ENCODE peak calls at places on chromosomes 5 and 9, in eight cellular contexts. S is PC-3; F is stomach; N is mucosa of descending colon; J is thoracic aorta; V is neuronal stem cell; U is CD4-positive, CD25-positive, alpha-beta regulatory T cell; D is dorsolateral prefrontal cortex. L is an unnamed sample.

GRCh38 chr9:114087721-114088120 is 9.6 kb upstream of the AMBP start:
- DNase-seq in S (no peak), F (no peak), N (no peak), J (no peak), V (no peak), U (no peak), D (no peak), L (no peak)

GRCh38 chr5:139381837-139382361 is 1.2 kb downstream of the SLC23A1 start:
- DNase-seq in S (no peak), F (no peak), N (no peak), J (no peak), V (no peak), U (no peak), D (no peak), L (no peak)

GRCh38 chr5:139141841-139142240 is 56.3 kb downstream of the SIL1 start:
- DNase-seq in S (peak), F (peak), N (peak), J (no peak), V (no peak), U (no peak), D (no peak), L (peak)

GRCh38 chr5:58542709-58543108 is 40.2 kb upstream of the RAB3C start:
- DNase-seq in S (no peak), F (no peak), N (no peak), J (no peak), V (peak), U (no peak), D (no peak), L (no peak)

GRCh38 chr9:71001780-71002386 is 119.5 kb downstream of the TRPM3 start:
- DNase-seq in S (peak), F (peak), N (peak), J (no peak), V (peak), U (peak), D (no peak), L (peak)

GRCh38 chr5:7372399-7372798 is 23.5 kb upstream of the ADCY2 start:
- DNase-seq in S (no peak), F (no peak), N (no peak), J (no peak), V (no peak), U (no peak), D (no peak), L (no peak)

GRCh38 chr9:99085949-99086948 is 18.7 kb upstream of the TGFBR1 start:
- DNase-seq in S (no peak), F (no peak), N (no peak), J (no peak), V (no peak), U (peak), D (no peak), L (no peak)

GRCh38 chr5:10251409-10251808 is 1.3 kb downstream of the CCT5 start:
- DNase-seq in S (peak), F (no peak), N (no peak), J (no peak), V (no peak), U (no peak), D (no peak), L (no peak)

GRCh38 chr5:62315376-62316049 is 9.5 kb downstream of the KIF2A start:
- DNase-seq in S (no peak), F (no peak), N (no peak), J (no peak), V (no peak), U (no peak), D (no peak), L (no peak)

GRCh38 chr5:83740741-83741140 is 20.1 kb upstream of the HAPLN1 start:
- DNase-seq in S (no peak), F (no peak), N (no peak), J (no peak), V (no peak), U (no peak), D (no peak), L (no peak)

GRCh38 chr5:107813559-107813958 is 142.8 kb upstream of the EFNA5 start:
- DNase-seq in S (no peak), F (no peak), N (no peak), J (no peak), V (no peak), U (no peak), D (no peak), L (no peak)

GRCh38 chr9:131204285-131204684 is 72.0 kb downstream of the FAM78A start:
- DNase-seq in S (no peak), F (no peak), N (no peak), J (no peak), V (no peak), U (no peak), D (no peak), L (no peak)

GRCh38 chr9:135156525-135157510 is 69.3 kb downstream of the OLFM1 start:
- DNase-seq in S (peak), F (peak), N (peak), J (no peak), V (peak), U (no peak), D (no peak), L (no peak)

GRCh38 chr5:97980291-97980690 is 793.2 kb upstream of the RGMB start:
- DNase-seq in S (no peak), F (no peak), N (no peak), J (no peak), V (no peak), U (no peak), D (no peak), L (no peak)

GRCh38 chr9:75488714-75489100 is 400.4 kb downstream of the OSTF1 start:
- DNase-seq in S (no peak), F (no peak), N (no peak), J (no peak), V (no peak), U (no peak), D (no peak), L (no peak)

GRCh38 chr9:20358201-20358600 is 264.1 kb downstream of the MLLT3 start:
- DNase-seq in S (peak), F (no peak), N (no peak), J (no peak), V (no peak), U (peak), D (no peak), L (no peak)

GRCh38 chr9:99818439-99818992 is 3.2 kb upstream of the NR4A3 start:
- DNase-seq in S (no peak), F (no peak), N (no peak), J (no peak), V (peak), U (no peak), D (no peak), L (no peak)

GRCh38 chr9:135572233-135572632 is 10.7 kb downstream of the PAEP start:
- DNase-seq in S (no peak), F (no peak), N (no peak), J (no peak), V (no peak), U (no peak), D (no peak), L (no peak)

GRCh38 chr9:79742145-79742820 is 170.5 kb downstream of the TLE4 start:
- DNase-seq in S (no peak), F (no peak), N (no peak), J (no peak), V (no peak), U (no peak), D (no peak), L (no peak)

GRCh38 chr5:112348915-112349314 is 70.2 kb downstream of the EPB41L4A start:
- DNase-seq in S (no peak), F (no peak), N (no peak), J (no peak), V (no peak), U (no peak), D (no peak), L (no peak)

GRCh38 chr5:123819401-123819800 is 307.4 kb downstream of the CSNK1G3 start:
- DNase-seq in S (peak), F (no peak), N (no peak), J (no peak), V (no peak), U (no peak), D (no peak), L (no peak)

GRCh38 chr5:96809898-96810297 is 2.2 kb upstream of the ERAP1 start:
- DNase-seq in S (no peak), F (no peak), N (no peak), J (no peak), V (no peak), U (no peak), D (no peak), L (no peak)

GRCh38 chr5:96812851-96813250 is 5.1 kb upstream of the ERAP1 start:
- DNase-seq in S (no peak), F (no peak), N (no peak), J (no peak), V (no peak), U (no peak), D (no peak), L (no peak)

GRCh38 chr5:96807099-96807654 is 568 bp downstream of the ERAP1 start:
- DNase-seq in S (peak), F (peak), N (peak), J (peak), V (peak), U (peak), D (peak), L (peak)

GRCh38 chr5:96808541-96808828 is 740 bp upstream of the ERAP1 start:
- DNase-seq in S (no peak), F (no peak), N (no peak), J (no peak), V (no peak), U (no peak), D (no peak), L (no peak)

DNA sequence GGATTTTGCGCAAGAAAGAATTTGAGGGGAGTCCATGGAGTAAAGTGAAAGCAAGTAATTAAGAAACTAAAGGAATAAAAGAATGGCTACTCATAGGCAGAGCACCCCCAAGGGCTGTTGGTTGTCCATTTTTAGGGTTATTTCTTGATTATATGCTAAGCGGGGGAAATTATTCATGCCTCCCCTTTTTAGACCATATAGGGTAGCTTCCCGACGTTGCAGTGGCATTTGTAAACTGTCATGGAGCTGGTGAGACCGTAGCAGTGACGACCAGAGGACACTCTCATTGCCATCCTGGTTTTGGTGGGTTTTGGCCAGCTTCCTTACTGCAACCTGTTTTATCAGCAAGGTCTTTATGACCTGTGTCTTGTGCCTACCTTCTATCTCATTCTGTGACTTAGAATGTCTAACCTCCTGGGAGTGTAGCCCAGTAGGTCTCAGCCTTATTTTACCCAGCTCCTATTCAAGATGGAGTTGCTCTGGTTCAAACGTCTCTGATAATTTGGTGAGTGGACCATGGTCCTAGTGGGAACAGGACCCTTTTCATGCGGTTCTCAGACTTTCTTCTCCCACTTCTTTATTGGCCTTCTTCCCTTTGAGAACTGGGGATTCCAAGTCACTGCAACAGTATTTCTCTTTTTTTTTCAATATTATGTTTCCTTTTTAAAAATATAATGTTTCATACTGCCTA is 1.3 kb upstream of the ERAP1 start:
- DNase-seq in S (no peak), F (no peak), N (no peak), J (no peak), V (no peak), U (no peak), D (no peak), L (no peak)
- H3K4me3 ChIP-seq in S (peak), F (peak), N (no peak), J (peak), V (no peak), U (peak), D (peak), L (no peak)

DNA sequence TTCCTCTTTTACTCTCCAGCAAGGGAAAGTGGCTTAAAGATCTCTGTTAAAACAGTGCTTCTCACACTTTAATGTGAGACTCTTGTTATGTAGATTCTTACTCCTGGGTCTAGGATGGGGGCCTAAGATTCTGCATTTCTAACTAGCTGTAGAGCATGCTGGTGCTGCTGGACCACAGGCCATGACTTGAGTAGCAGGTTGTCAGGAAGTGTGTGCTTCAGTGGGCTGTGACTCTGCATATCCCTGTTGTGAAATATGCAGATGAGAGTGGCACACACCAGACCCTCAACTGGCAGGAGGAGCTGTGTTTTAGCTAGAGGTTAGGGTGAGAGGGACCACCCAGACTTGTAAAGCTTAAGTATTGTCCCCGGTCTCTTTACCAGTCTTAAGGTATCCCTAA is 191.1 kb upstream of the DMRT1 start:
- DNase-seq in S (no peak), F (no peak), N (no peak), J (no peak), V (no peak), U (peak), D (no peak), L (no peak)
- H3K4me3 ChIP-seq in S (no peak), F (no peak), N (no peak), J (peak), V (no peak), U (peak), D (peak), L (no peak)

GRCh38 chr9:125538092-125538473 is 168.9 kb downstream of the MAPKAP1 start:
- DNase-seq in S (peak), F (peak), N (peak), J (no peak), V (no peak), U (no peak), D (no peak), L (peak)

GRCh38 chr9:125537442-125538091 is 169.4 kb downstream of the MAPKAP1 start:
- DNase-seq in S (no peak), F (no peak), N (no peak), J (no peak), V (no peak), U (no peak), D (no peak), L (no peak)

GRCh38 chr9:125534934-125535701 is 171.9 kb downstream of the MAPKAP1 start:
- DNase-seq in S (no peak), F (no peak), N (no peak), J (no peak), V (no peak), U (no peak), D (no peak), L (no peak)

GRCh38 chr9:125532812-125533594 is 174.0 kb downstream of the MAPKAP1 start:
- DNase-seq in S (no peak), F (no peak), N (no peak), J (no peak), V (no peak), U (no peak), D (no peak), L (no peak)

GRCh38 chr9:125536184-125537152 is 170.5 kb downstream of the MAPKAP1 start:
- DNase-seq in S (peak), F (no peak), N (no peak), J (no peak), V (no peak), U (no peak), D (no peak), L (no peak)
- H3K4me3 ChIP-seq in S (no peak), F (no peak), N (no peak), J (no peak), V (no peak), U (no peak), D (no peak), L (no peak)

GRCh38 chr5:592158-592557 is 20.0 kb upstream of the CEP72 start:
- DNase-seq in S (no peak), F (peak), N (peak), J (no peak), V (no peak), U (no peak), D (no peak), L (no peak)

GRCh38 chr5:589588-589987 is 22.6 kb upstream of the CEP72 start:
- DNase-seq in S (no peak), F (peak), N (no peak), J (no peak), V (no peak), U (no peak), D (no peak), L (no peak)

GRCh38 chr5:588406-588995 is 23.6 kb upstream of the CEP72 start:
- DNase-seq in S (no peak), F (peak), N (no peak), J (no peak), V (no peak), U (no peak), D (no peak), L (no peak)

GRCh38 chr5:591746-592145 is 20.4 kb upstream of the CEP72 start:
- DNase-seq in S (no peak), F (no peak), N (no peak), J (no peak), V (no peak), U (no peak), D (no peak), L (no peak)

GRCh38 chr5:590343-590742 is 21.8 kb upstream of the CEP72 start:
- DNase-seq in S (no peak), F (no peak), N (no peak), J (no peak), V (no peak), U (no peak), D (no peak), L (no peak)
- H3K4me3 ChIP-seq in S (no peak), F (no peak), N (no peak), J (no peak), V (no peak), U (no peak), D (no peak), L (no peak)

DNA sequence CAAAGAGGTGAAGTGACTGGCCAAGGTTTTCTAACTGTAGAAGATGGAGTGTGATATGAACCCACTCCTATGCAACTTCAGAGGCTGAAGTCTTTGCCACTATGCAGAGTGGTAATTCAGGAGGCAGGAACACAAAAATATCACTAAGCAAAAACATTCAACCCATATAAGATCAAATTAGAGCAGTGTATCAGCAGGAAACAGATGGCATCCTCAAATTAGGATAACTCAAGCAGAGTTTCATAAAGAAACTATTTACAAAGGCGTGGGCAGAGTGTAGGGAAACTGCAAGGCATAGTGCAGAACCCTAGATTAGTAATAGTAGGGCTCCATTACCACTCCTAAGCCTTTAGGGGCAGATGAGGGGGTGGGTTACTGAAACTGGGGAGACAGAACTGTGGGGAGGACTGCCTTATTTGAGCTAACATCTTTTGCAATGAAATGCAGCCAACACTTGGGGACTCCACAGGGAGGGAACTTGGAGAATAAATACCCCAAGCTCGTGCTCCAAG is 72.2 kb downstream of the PTTG1 start:
- DNase-seq in S (no peak), F (no peak), N (no peak), J (no peak), V (no peak), U (no peak), D (no peak), L (no peak)
- H3K4me3 ChIP-seq in S (no peak), F (no peak), N (no peak), J (no peak), V (no peak), U (no peak), D (no peak), L (no peak)

DNA sequence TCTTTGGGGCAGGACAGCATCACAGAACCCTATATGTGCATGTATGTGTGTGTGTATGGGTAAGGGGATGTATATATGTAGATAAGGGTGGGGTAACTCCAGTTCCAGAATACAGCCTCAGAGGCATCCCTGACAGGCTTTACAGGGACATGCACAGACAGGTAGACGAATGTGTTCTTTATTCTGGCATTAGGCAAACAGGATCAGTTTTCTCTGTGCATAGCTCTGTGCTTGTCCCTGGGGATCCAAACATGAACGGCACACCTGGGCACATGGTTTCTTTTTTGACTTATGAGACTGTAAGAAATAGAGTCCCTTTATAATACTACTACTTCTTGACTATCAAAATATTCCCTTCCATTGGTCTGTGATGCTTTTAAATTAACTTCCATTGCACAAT is 120.6 kb downstream of the TRIO start:
- DNase-seq in S (no peak), F (no peak), N (no peak), J (no peak), V (no peak), U (no peak), D (no peak), L (no peak)
- H3K4me3 ChIP-seq in S (no peak), F (no peak), N (no peak), J (no peak), V (no peak), U (no peak), D (no peak), L (no peak)

GRCh38 chr5:178126556-178126955 is 4.3 kb upstream of the RMND5B start:
- DNase-seq in S (no peak), F (no peak), N (no peak), J (no peak), V (peak), U (no peak), D (no peak), L (no peak)
- H3K4me3 ChIP-seq in S (no peak), F (no peak), N (no peak), J (no peak), V (no peak), U (no peak), D (no peak), L (no peak)

GRCh38 chr5:175656966-175657365 is 905 bp upstream of the HRH2 start:
- DNase-seq in S (no peak), F (no peak), N (no peak), J (no peak), V (no peak), U (no peak), D (no peak), L (no peak)
- H3K4me3 ChIP-seq in S (no peak), F (no peak), N (no peak), J (no peak), V (no peak), U (peak), D (peak), L (no peak)

GRCh38 chr5:149962040-149962439 is 1.5 kb downstream of the SLC26A2 start:
- DNase-seq in S (peak), F (no peak), N (no peak), J (no peak), V (no peak), U (peak), D (no peak), L (no peak)
- H3K4me3 ChIP-seq in S (no peak), F (no peak), N (peak), J (no peak), V (no peak), U (peak), D (peak), L (peak)

GRCh38 chr9:136741885-136742568 is 713 bp downstream of the LCN10 start:
- DNase-seq in S (no peak), F (no peak), N (no peak), J (no peak), V (no peak), U (peak), D (no peak), L (no peak)
- H3K4me3 ChIP-seq in S (no peak), F (peak), N (no peak), J (no peak), V (no peak), U (peak), D (no peak), L (peak)

L was measured in colonic mucosa.